ENCODE peak calls at places on chromosomes 6 and 20, in five cellular contexts. Q is cardiac muscle cell; G is psoas muscle; N is CD8-positive, alpha-beta memory T cell; A is NT2/D1. O is an unnamed sample. For H3K36me3 and H3K4me1, the result is how much of the 10 kb centered on the place peaks cover.

GRCh38 chr6:139109558-139109957 is 25.3 kb upstream of the HECA start:
- DNase-seq in A (peak), N (peak), G (no peak), Q (peak), O (peak)

GRCh38 chr6:14903176-14904088 is 342.4 kb upstream of the JARID2 start:
- DNase-seq in Q (no peak), A (no peak), N (no peak), G (no peak), O (no peak)

GRCh38 chr6:154123131-154123530 is 84.1 kb downstream of the OPRM1 start:
- DNase-seq in G (no peak), Q (no peak), N (no peak), A (no peak), O (no peak)

GRCh38 chr20:50318709-50319108 is 128.1 kb downstream of the CEBPB start:
- DNase-seq in N (no peak), G (no peak), A (no peak), Q (no peak), O (no peak)

GRCh38 chr6:5865492-5866031 is 141.2 kb downstream of the NRN1 start:
- DNase-seq in N (no peak), A (no peak), G (no peak), Q (no peak), O (no peak)

GRCh38 chr6:11785953-11786579 is 7.5 kb upstream of the ADTRP start:
- DNase-seq in G (no peak), A (no peak), N (no peak), Q (no peak), O (no peak)

GRCh38 chr6:2580996-2581395 is 169.7 kb downstream of the MYLK4 start:
- DNase-seq in G (no peak), A (no peak), Q (peak), N (no peak), O (no peak)

GRCh38 chr6:43773050-43773956 is 3.3 kb downstream of the VEGFA start:
- DNase-seq in A (no peak), N (no peak), G (peak), Q (peak), O (peak)

GRCh38 chr6:80348263-80348662 is 241.8 kb downstream of the BCKDHB start:
- DNase-seq in A (no peak), G (no peak), Q (no peak), N (no peak), O (no peak)

GRCh38 chr6:139927236-139927635 is 552.8 kb upstream of the CITED2 start:
- DNase-seq in A (no peak), G (no peak), N (no peak), Q (peak), O (no peak)

GRCh38 chr6:83442752-83443151 is 11.9 kb upstream of the ME1 start:
- DNase-seq in Q (peak), N (no peak), G (no peak), A (no peak), O (peak)

GRCh38 chr6:9511157-9511556 is 903.7 kb downstream of the TFAP2A start:
- DNase-seq in Q (no peak), A (no peak), G (no peak), N (no peak), O (no peak)

GRCh38 chr20:56433880-56434255 is 21.8 kb downstream of the CASS4 start:
- DNase-seq in Q (peak), A (no peak), G (no peak), N (no peak), O (no peak)

GRCh38 chr6:127267742-127268588 is 1.3 kb downstream of the RNF146 start:
- DNase-seq in Q (no peak), G (no peak), N (no peak), A (peak), O (peak)

GRCh38 chr20:9609892-9610502 is 95.6 kb downstream of the LAMP5 start:
- DNase-seq in N (no peak), Q (peak), A (peak), G (no peak), O (peak)

GRCh38 chr20:59813948-59814834 is 119.2 kb downstream of the SYCP2 start:
- DNase-seq in N (no peak), G (no peak), A (no peak), Q (no peak), O (no peak)

GRCh38 chr20:57708694-57709673 is 831 bp downstream of the PMEPA1 start:
- DNase-seq in Q (peak), A (no peak), G (peak), N (peak), O (peak)

GRCh38 chr6:15132854-15133670 is 112.8 kb upstream of the JARID2 start:
- DNase-seq in Q (peak), A (no peak), G (no peak), N (no peak), O (peak)

GRCh38 chr6:150139533-150139932 is 3.3 kb upstream of the PPP1R14C start:
- DNase-seq in N (no peak), G (no peak), Q (no peak), A (no peak), O (no peak)

GRCh38 chr6:104050455-104050854 is 809.3 kb downstream of the HACE1 start:
- DNase-seq in N (no peak), A (no peak), G (no peak), Q (no peak), O (no peak)

GRCh38 chr6:152897807-152898399 is 84.9 kb downstream of the FBXO5 start:
- DNase-seq in N (peak), A (peak), Q (peak), G (peak), O (peak)

GRCh38 chr6:82484001-82484400 is 120.4 kb downstream of the TPBG start:
- DNase-seq in N (no peak), A (no peak), G (no peak), Q (no peak), O (no peak)

GRCh38 chr6:114039835-114040234 is 68.9 kb upstream of the HDAC2 start:
- DNase-seq in Q (no peak), N (no peak), A (no peak), G (no peak), O (no peak)

GRCh38 chr6:143697401-143697800 is 19.6 kb downstream of the PHACTR2 start:
- DNase-seq in A (no peak), Q (no peak), G (no peak), N (no peak), O (no peak)

GRCh38 chr6:149940673-149940984 is 1.2 kb upstream of the ULBP2 start:
- DNase-seq in Q (no peak), G (no peak), N (no peak), A (no peak), O (no peak)

GRCh38 chr6:144033816-144034540 is 25.9 kb upstream of the PLAGL1 start:
- DNase-seq in G (no peak), A (no peak), N (no peak), Q (peak), O (no peak)

GRCh38 chr6:79622353-79622752 is 8.8 kb upstream of the SH3BGRL2 start:
- DNase-seq in A (no peak), Q (no peak), N (no peak), G (no peak), O (no peak)

GRCh38 chr20:16017656-16018055 is 555.6 kb downstream of the KIF16B start:
- DNase-seq in Q (no peak), N (no peak), G (no peak), A (no peak), O (no peak)

GRCh38 chr6:159788757-159789376 is 535 bp downstream of the TCP1 start:
- DNase-seq in G (peak), Q (peak), N (peak), A (no peak), O (no peak)

GRCh38 chr20:31551581-31552081 is 37.4 kb downstream of the HM13 start:
- DNase-seq in N (no peak), A (no peak), Q (no peak), G (no peak), O (no peak)

GRCh38 chr20:31549513-31549880 is 35.3 kb downstream of the HM13 start:
- DNase-seq in A (no peak), G (no peak), Q (no peak), N (no peak), O (no peak)

GRCh38 chr20:31550099-31550498 is 35.9 kb downstream of the HM13 start:
- DNase-seq in A (no peak), N (no peak), G (no peak), Q (no peak), O (no peak)

GRCh38 chr20:31548823-31549512 is 34.7 kb downstream of the HM13 start:
- DNase-seq in A (no peak), Q (no peak), N (no peak), G (no peak), O (no peak)

GRCh38 chr20:31551163-31551562 is 36.9 kb downstream of the HM13 start:
- DNase-seq in G (no peak), N (no peak), A (no peak), Q (no peak), O (no peak)
- H3K36me3 ChIP-seq in G (under half), N (under half), A (half or more), Q (under half), O (half or more)

GRCh38 chr6:106363401-106364138 is 3.1 kb downstream of the CRYBG1 start:
- DNase-seq in G (no peak), A (no peak), N (no peak), Q (no peak), O (no peak)
- H3K4me3 ChIP-seq in G (no peak), A (no peak), N (no peak), Q (no peak), O (no peak)

GRCh38 chr20:6892729-6893128 is 125.2 kb downstream of the BMP2 start:
- DNase-seq in Q (no peak), A (no peak), N (no peak), G (no peak), O (no peak)

GRCh38 chr20:6884114-6884513 is 116.6 kb downstream of the BMP2 start:
- DNase-seq in G (no peak), Q (no peak), A (no peak), N (no peak), O (no peak)

GRCh38 chr20:6886065-6886729 is 118.7 kb downstream of the BMP2 start:
- DNase-seq in N (no peak), Q (no peak), G (no peak), A (peak), O (no peak)

GRCh38 chr20:6882911-6883310 is 115.4 kb downstream of the BMP2 start:
- DNase-seq in A (no peak), G (no peak), N (no peak), Q (no peak), O (no peak)

DNA sequence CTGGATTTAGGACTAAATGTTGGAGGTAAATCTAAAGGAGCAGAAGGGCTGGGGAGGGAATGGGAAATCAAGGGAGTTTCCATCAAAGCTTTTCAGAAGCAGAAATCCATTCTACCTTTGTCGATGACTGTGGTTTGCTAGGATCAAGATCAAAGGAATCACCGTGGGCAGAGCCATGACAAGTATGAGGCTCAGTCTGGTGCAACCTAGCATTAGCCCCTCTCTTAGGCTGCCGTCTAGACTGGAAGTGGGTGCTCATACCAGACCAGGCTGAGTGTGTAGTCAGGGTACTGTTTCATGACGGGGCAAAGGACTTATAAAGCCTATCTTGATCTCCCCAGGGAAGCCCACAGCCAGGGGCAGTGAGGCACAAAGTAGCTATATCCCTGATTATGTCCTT is 120.5 kb downstream of the BMP2 start:
- DNase-seq in N (no peak), G (no peak), A (no peak), Q (no peak), O (no peak)
- H3K4me1 ChIP-seq in N (under half), G (under half), A (under half), Q (under half), O (under half)

GRCh38 chr6:36111526-36111925 is 18.8 kb upstream of the MAPK13 start:
- DNase-seq in N (no peak), G (no peak), Q (no peak), A (no peak), O (no peak)

GRCh38 chr6:36110053-36110452 is 20.3 kb upstream of the MAPK13 start:
- DNase-seq in G (no peak), N (no peak), A (no peak), Q (no peak), O (no peak)

GRCh38 chr6:36109092-36109491 is 21.2 kb upstream of the MAPK13 start:
- DNase-seq in N (no peak), G (no peak), A (no peak), Q (no peak), O (no peak)

GRCh38 chr6:36113049-36113448 is 17.3 kb upstream of the MAPK13 start:
- DNase-seq in N (no peak), A (no peak), G (no peak), Q (no peak), O (no peak)

GRCh38 chr6:36110863-36111262 is 19.4 kb upstream of the MAPK13 start:
- DNase-seq in N (no peak), A (no peak), Q (no peak), G (no peak), O (no peak)
- H3K36me3 ChIP-seq in N (under half), A (under half), Q (under half), G (under half), O (under half)

DNA sequence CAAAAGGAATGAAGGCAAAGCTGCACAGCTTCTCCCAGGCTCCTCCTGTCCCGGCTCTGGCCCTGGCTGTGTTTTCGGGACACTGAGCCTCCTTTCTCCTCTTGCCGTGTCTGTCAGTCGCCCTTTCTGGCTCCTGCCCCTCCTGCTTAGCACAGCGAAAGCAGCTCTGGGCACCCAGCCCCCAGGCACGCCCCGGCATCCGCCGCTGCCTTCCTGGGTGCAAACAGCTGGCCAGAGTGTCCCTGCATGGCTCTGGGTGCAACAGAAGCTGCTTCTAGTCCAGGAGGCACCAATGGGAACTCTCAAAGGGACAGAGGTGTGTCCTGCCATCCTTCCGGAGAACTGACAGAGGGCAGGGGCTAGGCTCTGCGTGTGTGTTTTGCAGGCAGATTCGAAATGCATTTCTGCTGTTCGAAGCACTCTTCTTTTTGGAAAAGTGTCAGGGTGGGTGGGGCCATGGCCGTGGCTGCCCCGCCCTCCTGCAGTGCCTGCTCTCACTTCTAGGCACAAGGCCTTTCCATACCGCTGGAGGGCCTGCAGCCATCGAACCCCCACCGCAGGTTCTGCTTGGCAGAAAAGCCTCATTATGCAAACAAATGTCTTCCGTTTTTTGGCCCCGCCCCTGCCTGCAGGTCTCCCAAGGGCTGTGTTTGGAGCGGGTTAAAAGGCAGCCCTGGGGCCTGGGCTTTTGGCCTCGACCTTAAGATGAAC is 15.5 kb downstream of the COL9A3 start:
- DNase-seq in Q (no peak), A (peak), N (peak), G (peak), O (peak)
- H3K4me3 ChIP-seq in Q (no peak), A (no peak), N (no peak), G (no peak), O (peak)

DNA sequence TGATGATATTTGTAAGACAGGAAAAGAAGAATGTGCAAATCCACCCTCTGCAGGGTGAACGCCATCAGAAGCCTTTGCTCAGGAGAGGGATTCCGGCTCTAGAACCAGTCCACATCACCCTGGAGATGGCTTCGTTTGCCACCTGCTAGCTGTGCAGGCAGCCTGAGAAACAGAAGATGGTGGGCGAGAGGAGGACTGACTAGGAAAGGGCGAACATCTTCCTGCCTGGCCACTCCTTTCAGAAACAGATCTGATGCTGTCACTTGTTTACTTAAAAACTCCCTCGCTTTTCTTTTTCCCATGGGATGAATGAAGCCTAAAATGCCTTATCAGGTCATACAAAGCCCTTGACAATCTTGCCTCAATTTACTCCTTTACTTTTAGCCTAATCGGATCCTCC is 1.2 kb downstream of the PTPRA start:
- DNase-seq in N (no peak), Q (peak), G (no peak), A (no peak), O (no peak)
- H3K4me1 ChIP-seq in N (under half), Q (under half), G (under half), A (under half), O (under half)

GRCh38 chr20:20393770-20394169 is 25.9 kb downstream of the INSM1 start:
- DNase-seq in N (no peak), G (no peak), A (no peak), Q (peak), O (no peak)

GRCh38 chr20:20396794-20397193 is 28.9 kb downstream of the INSM1 start:
- DNase-seq in N (no peak), Q (no peak), G (no peak), A (no peak), O (no peak)

GRCh38 chr20:20395856-20396600 is 28.1 kb downstream of the INSM1 start:
- DNase-seq in N (no peak), G (no peak), Q (no peak), A (no peak), O (no peak)

GRCh38 chr20:20393207-20393606 is 25.3 kb downstream of the INSM1 start:
- DNase-seq in G (no peak), A (no peak), Q (peak), N (no peak), O (no peak)

DNA sequence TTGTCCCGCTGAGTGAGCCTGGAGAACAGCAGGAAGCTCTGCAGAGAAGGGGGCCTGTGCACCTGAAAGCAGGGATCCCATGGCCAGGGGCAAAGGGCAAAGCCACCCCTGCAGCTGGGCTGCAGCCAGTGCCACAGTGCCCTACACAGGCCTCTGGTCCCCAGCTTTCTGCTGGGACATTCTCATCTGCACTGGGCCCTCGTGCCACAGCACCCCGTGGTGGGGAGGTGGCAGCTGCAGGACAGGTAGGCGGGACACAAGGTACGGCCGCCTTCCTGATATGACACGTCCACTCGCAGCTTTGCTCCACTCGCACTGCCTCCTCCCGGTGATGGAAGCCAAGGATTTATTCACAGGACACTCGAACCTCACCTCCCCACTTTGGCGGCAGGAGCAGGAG is 27.2 kb downstream of the INSM1 start:
- DNase-seq in N (no peak), Q (no peak), G (no peak), A (no peak), O (no peak)
- H3K36me3 ChIP-seq in N (under half), Q (under half), G (under half), A (under half), O (under half)

DNA sequence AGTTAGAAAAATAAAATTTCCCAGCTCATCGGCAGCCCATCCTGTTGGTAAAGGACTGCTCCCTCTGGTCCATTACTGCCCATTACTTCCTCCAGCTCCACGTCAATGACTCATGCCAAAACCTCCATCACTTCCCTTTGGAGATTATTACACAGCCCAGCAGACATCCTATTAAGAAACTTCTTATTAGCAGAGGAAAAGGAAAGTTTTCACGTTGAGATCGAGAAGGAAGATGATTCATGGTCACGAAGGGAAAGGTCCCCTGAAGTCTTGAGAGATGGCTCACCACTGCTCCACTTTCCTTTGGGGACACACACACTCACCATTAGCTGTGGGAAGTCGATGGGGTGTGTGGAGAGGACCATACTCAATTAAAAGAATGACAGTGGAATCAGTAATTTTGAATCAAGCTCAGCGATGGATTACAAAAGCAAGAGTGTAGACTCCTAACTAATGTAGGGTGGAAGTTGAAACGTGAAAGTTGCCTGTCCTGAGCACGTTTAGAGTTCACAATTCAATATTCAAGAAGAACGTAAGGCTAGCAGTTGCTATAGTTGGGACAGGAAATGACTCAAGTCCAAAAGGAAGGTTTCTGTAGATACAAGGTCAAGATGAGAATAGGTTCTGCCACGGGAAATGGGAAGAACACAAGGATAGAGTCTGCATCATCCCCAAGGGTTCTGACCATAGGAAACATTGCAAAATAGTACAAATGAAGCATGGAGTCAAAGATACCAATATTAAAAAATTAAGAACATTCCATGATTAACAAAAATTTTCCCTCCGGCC is 21.6 kb downstream of the SASH1 start:
- DNase-seq in A (no peak), G (no peak), N (no peak), Q (peak), O (no peak)
- H3K4me3 ChIP-seq in A (no peak), G (no peak), N (no peak), Q (no peak), O (no peak)